ENCODE peak calls at places on chromosomes 13 and 19, in four cellular contexts. U, R, Y and Z are unnamed samples.

GRCh38 chr19:57406516-57407123 is 4.3 kb upstream of the ZNF17 start:
- DNase-seq in R (no peak), Y (peak; percentile 55), U (peak; percentile 51), Z (peak; percentile 53)

GRCh38 chr13:78608705-78609463 is 5.5 kb upstream of the POU4F1 start:
- DNase-seq in U (no peak), R (no peak), Y (no peak), Z (no peak)

GRCh38 chr19:1475751-1476437 is 3.1 kb downstream of the C19orf25 start:
- DNase-seq in R (no peak), U (no peak), Y (no peak), Z (no peak)

GRCh38 chr13:89455741-89456140 is 1784.6 kb downstream of the SLITRK5 start:
- DNase-seq in Y (no peak), R (no peak), U (no peak), Z (no peak)

GRCh38 chr13:99161512-99161911 is 39.1 kb upstream of the UBAC2 start:
- DNase-seq in U (no peak), R (no peak), Y (no peak), Z (no peak)

GRCh38 chr19:48539503-48540096 is 12.4 kb upstream of the SULT2B1 start:
- DNase-seq in Y (no peak), U (no peak), R (peak; percentile 12), Z (no peak)

GRCh38 chr19:16386619-16387240 is 62.1 kb downstream of the KLF2 start:
- DNase-seq in R (peak; percentile 69), U (no peak), Y (peak; percentile 33), Z (peak; percentile 71)

GRCh38 chr19:6250909-6251308 is 28.9 kb downstream of the MLLT1 start:
- DNase-seq in U (peak; percentile 50), Y (no peak), R (no peak), Z (no peak)

GRCh38 chr19:791605-792360 is 5.5 kb upstream of the PTBP1 start:
- DNase-seq in Y (no peak), R (no peak), U (no peak), Z (no peak)

GRCh38 chr13:29758591-29759114 is 91.8 kb downstream of the UBL3 start:
- DNase-seq in Y (no peak), U (peak; percentile 85), R (no peak), Z (peak; percentile 65)

GRCh38 chr19:54311486-54311885 is 1.5 kb downstream of the LILRA5 start:
- DNase-seq in Y (no peak), R (no peak), U (no peak), Z (no peak)
- H3K4me1 ChIP-seq in Y (no peaks in the 10 kb centered on the region), R (no peaks in the 10 kb centered on the region), U (no peaks in the 10 kb centered on the region), Z (no peaks in the 10 kb centered on the region)

GRCh38 chr19:56372281-56372680 is 21.1 kb downstream of the ZNF582 start:
- DNase-seq in R (no peak), Y (no peak), U (no peak), Z (no peak)

DNA sequence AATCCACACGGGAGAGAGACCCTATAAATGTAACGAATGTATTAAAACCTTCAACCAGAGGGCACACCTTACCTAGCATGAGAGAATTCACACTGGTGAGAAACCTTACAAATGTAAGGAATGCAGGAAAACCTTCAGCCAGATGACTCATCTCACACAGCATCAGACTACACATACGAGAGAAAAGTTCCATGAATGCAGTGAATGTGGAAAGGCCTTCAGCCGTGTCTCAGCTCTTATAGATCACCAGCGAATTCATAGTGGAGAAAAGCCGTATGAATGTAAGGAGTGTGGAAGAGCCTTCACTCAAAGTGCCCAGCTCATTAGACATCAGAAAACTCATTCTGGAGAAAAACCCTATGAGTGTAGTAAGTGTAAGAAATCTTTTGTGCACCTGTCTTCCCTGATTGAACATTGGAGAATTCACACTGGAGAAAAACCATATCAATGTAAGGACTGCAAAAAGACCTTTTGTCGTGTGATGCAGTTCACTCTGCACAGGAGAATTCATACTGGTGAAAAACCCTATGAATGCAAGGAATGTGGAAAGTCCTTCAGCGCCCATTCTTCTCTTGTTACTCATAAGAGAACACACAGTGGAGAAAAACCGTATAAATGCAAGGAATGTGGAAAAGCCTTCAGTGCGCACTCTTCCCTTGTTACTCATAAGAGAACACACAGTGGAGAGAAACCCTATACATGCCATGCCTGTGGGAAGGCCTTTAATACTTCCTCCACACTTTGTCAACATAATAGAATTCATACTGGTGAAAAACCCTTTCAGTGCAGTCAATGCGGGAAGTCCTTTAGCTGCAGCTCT is 16.0 kb downstream of the ZNF582 start:
- DNase-seq in R (no peak), U (no peak), Y (no peak), Z (no peak)
- H3K4me1 ChIP-seq in R (no peaks in the 10 kb centered on the region), U (no peaks in the 10 kb centered on the region), Y (no peaks in the 10 kb centered on the region), Z (no peaks in the 10 kb centered on the region)

DNA sequence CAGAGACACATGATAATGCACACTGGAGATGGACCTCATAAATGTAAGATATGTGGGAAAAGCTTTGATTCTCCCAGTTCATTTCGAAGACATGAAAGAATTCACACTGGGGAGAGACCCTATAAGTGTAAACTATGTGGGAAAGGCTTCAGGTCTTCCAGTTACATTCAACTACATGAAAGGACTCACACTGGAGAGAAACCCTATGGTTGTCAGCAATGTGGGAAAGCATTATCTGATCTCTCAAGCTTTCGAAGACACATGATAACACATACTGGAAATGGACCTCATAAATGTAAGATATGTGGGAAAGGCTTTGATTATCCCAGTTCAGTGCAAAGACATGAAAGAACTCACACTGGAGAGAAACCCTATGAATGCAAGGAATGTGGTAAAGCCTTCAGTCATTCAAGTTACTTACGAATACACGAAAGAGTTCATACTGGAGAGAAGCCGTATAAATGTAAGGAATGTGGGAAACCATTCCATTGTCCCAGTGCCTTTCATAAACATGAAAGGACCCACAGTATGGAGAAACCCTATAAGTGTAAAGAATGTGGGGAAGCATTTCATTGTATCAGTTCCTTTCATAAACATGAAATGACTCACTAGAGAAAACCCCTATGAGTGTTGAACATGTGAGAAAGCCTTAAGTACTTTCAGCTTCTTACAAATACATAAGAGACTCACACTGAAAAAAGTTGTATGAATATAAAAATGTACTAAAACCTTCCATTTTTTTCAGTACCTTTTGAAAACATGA is 14.7 kb downstream of the ZNF441 start:
- DNase-seq in Y (no peak), U (no peak), R (no peak), Z (no peak)
- H3K4me1 ChIP-seq in Y (no peaks in the 10 kb centered on the region), U (no peaks in the 10 kb centered on the region), R (no peaks in the 10 kb centered on the region), Z (no peaks in the 10 kb centered on the region)

GRCh38 chr13:27972619-27972877 is 3.4 kb upstream of the CDX2 start:
- DNase-seq in Y (no peak), U (no peak), R (no peak), Z (no peak)
- H3K4me1 ChIP-seq in Y (peaks cover 23% of the 10 kb centered on the region), U (no peaks in the 10 kb centered on the region), R (no peaks in the 10 kb centered on the region), Z (peaks cover 6% of the 10 kb centered on the region)

DNA sequence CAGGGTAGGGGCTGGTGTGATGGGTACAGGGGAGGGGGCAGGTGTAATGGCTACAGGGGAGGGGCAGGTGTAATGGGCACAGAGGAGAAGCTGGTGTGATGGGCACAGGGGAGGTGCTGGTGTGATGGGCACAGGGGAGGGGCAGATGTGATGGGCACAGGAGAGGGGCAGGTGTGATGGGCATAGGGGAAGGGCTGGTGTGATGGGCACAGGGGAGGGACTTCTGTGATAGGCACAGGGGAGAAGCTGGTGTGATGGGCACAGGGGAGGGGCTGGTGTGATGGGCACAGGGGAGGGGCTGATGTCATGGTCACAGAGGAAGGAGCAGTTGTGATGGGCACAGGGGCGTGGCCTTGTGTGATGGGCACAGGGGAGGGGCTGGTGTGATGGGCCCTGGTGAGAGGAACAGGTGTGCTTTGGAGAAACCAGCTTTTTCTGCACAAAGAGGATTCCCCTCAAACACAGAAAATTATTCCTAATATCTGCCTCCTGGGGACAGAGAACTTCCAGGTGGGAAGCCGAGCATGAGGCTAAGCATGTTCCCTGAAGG is 38.6 kb upstream of the POP4 start:
- DNase-seq in Y (no peak), R (no peak), U (no peak), Z (no peak)
- H3K4me1 ChIP-seq in Y (no peaks in the 10 kb centered on the region), R (no peaks in the 10 kb centered on the region), U (no peaks in the 10 kb centered on the region), Z (no peaks in the 10 kb centered on the region)

DNA sequence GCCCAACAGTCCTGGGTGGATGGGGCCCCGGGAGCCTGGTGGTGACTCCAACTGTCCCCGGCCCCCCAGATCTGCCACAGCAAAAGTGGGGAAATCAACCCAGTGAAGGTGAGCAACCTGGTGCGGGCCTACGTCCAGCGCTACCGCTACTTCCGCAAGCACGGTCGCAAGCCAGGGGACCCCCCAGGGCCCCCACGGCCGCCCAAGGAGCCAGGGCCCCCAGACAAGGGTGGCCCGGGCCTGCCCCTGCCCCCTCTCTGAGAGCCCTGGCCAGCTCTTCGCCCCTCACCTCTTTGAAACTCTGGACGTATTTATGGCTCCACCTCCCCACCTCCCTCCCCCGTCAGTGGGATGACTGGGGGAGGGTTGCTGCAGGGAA is 7.5 kb downstream of the IRF3 start:
- DNase-seq in Y (no peak), R (no peak), U (no peak), Z (no peak)
- H3K4me1 ChIP-seq in Y (no peaks in the 10 kb centered on the region), R (no peaks in the 10 kb centered on the region), U (no peaks in the 10 kb centered on the region), Z (peaks cover 11% of the 10 kb centered on the region)

GRCh38 chr13:113474179-113474578 is 16.3 kb downstream of the DCUN1D2 start:
- DNase-seq in U (no peak), R (no peak), Y (no peak), Z (no peak)

GRCh38 chr13:113471844-113472243 is 18.6 kb upstream of the ADPRHL1 start:
- DNase-seq in Y (no peak), U (no peak), R (no peak), Z (no peak)

GRCh38 chr13:113470073-113470472 is 16.8 kb upstream of the ADPRHL1 start:
- DNase-seq in Y (no peak), R (no peak), U (no peak), Z (no peak)

GRCh38 chr13:113475280-113475679 is 15.2 kb downstream of the DCUN1D2 start:
- DNase-seq in Y (no peak), R (no peak), U (no peak), Z (no peak)

DNA sequence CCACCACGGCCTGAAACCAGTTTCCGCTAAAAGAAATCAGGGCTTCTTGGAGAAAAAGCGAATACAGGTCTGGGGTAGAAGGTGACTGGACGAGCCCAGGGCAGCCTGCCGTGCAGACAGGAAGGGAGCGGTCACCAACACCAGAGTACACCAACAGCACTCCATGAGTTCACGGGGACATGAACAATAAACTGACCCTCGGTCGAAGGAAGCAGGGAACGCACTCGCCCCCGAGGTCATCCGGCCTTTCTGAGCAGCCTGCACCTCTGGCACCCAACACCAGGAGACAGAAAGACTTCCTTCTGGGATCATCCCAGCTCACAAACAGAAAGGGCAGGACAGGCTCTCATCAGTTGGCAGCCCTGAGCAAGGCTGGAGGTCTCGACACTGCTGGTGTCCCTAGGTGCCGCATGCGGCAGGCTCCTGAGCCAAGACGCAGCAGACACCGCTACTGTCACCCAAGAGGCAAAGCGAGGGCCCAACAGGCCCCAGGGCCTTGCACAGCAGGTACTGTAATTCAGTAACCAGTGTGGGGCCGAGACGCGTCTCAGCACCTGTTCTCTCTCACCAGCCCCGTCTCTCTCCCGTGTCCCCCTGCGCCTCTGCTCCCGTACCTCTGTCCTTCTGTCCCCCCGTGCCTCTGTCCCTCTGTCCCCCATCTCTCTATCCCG is 18.0 kb downstream of the DCUN1D2 start:
- DNase-seq in U (no peak), Y (no peak), R (no peak), Z (no peak)
- H3K4me1 ChIP-seq in U (no peaks in the 10 kb centered on the region), Y (peaks cover 55% of the 10 kb centered on the region), R (no peaks in the 10 kb centered on the region), Z (no peaks in the 10 kb centered on the region)